ENCODE peak calls at places on chromosomes 16 and 17, in nine cellular contexts. V is WERI-Rb-1, M is HEK293T, I is myocyte, A is NCI-H187, Q is KBM-7, O is NCI-H1417, U is Daoy, J is colonic mucosa. X is an unnamed sample.

GRCh38 chr16:83994703-83995102 is 26.7 kb downstream of the NECAB2 start:
- DNase-seq in U (no peak), V (no peak), I (no peak), J (no peak), Q (no peak), A (no peak), O (no peak), M (no peak), X (no peak)

GRCh38 chr17:77948690-77949114 is 9.8 kb upstream of the TNRC6C start:
- DNase-seq in U (peak), I (peak), J (no peak), M (peak), O (no peak), V (peak), Q (no peak), A (no peak), X (no peak)

GRCh38 chr17:40791808-40792436 is 7.8 kb downstream of the KRT28 start:
- DNase-seq in Q (peak), I (peak), J (no peak), M (peak), U (peak), A (no peak), O (no peak), V (no peak), X (peak)

GRCh38 chr16:11471548-11471947 is 115.2 kb downstream of the LITAF start:
- DNase-seq in U (no peak), J (no peak), A (no peak), I (no peak), O (no peak), V (no peak), M (no peak), Q (no peak), X (no peak)

GRCh38 chr17:76841776-76842405 is 26.3 kb upstream of the MGAT5B start:
- DNase-seq in O (no peak), Q (no peak), U (no peak), J (no peak), A (no peak), M (no peak), V (peak), I (no peak), X (no peak)

GRCh38 chr17:65356524-65356923 is 204.9 kb downstream of the AXIN2 start:
- DNase-seq in A (no peak), I (no peak), M (no peak), J (no peak), Q (no peak), U (no peak), O (no peak), V (no peak), X (no peak)

GRCh38 chr17:49431743-49432142 is 17.1 kb upstream of the PHB1 start:
- DNase-seq in U (no peak), M (no peak), A (no peak), Q (no peak), V (no peak), I (no peak), J (no peak), O (no peak), X (no peak)

GRCh38 chr17:6108382-6108781 is 38.2 kb downstream of the WSCD1 start:
- DNase-seq in A (no peak), J (peak), O (no peak), M (no peak), I (no peak), Q (no peak), V (no peak), U (no peak), X (no peak)

GRCh38 chr16:19223235-19223847 is 55.3 kb downstream of the SYT17 start:
- DNase-seq in O (peak), U (peak), V (peak), J (peak), A (no peak), Q (peak), I (peak), M (peak), X (peak)

GRCh38 chr17:60473788-60474187 is 51.5 kb downstream of the CHCT1 start:
- DNase-seq in Q (no peak), V (no peak), J (no peak), U (no peak), I (peak), A (no peak), O (no peak), M (no peak), X (no peak)

GRCh38 chr17:48012151-48012520 is 25.5 kb downstream of the COPZ2 start:
- DNase-seq in U (peak), A (peak), Q (peak), M (peak), O (peak), I (no peak), V (peak), J (no peak), X (peak)

GRCh38 chr17:50447870-50448573 is 20.7 kb downstream of the CHAD start:
- DNase-seq in O (peak), Q (no peak), A (peak), U (no peak), M (no peak), V (no peak), I (no peak), J (peak), X (no peak)

GRCh38 chr17:41629826-41630670 is 5.7 kb upstream of the KRT17 start:
- DNase-seq in A (no peak), M (no peak), Q (no peak), U (no peak), I (no peak), V (no peak), O (no peak), J (no peak), X (no peak)

GRCh38 chr16:80971814-80972213 is 34.9 kb downstream of the CMC2 start:
- DNase-seq in Q (no peak), O (no peak), J (no peak), I (peak), U (no peak), M (no peak), V (peak), A (no peak), X (no peak)

GRCh38 chr17:76726231-76726765 is at the start of gene JMJD6:
- DNase-seq in Q (peak), I (peak), J (peak), M (peak), O (peak), V (peak), U (peak), A (peak), X (peak)

GRCh38 chr17:3271072-3271848 is 26.9 kb downstream of the OR3A1 start:
- DNase-seq in O (no peak), M (no peak), A (no peak), J (no peak), Q (no peak), U (no peak), V (no peak), I (no peak), X (peak)

GRCh38 chr16:50455288-50455845 is 86.6 kb upstream of the BRD7 start:
- DNase-seq in O (no peak), U (no peak), J (no peak), A (no peak), M (no peak), I (no peak), Q (no peak), V (no peak), X (no peak)

GRCh38 chr16:59047114-59047513 is 313.0 kb upstream of the GOT2 start:
- DNase-seq in A (no peak), I (no peak), Q (no peak), J (no peak), M (no peak), O (no peak), V (no peak), U (no peak), X (peak)

GRCh38 chr17:73096866-73097265 is 4.4 kb upstream of the SLC39A11 start:
- DNase-seq in J (no peak), M (no peak), U (peak), O (no peak), V (no peak), I (peak), Q (no peak), A (no peak), X (peak)

GRCh38 chr16:84897911-84898377 is 78.2 kb downstream of the CRISPLD2 start:
- DNase-seq in A (no peak), V (peak), M (no peak), Q (peak), J (no peak), O (no peak), I (no peak), U (no peak), X (peak)

GRCh38 chr17:81651692-81652091 is 4.7 kb downstream of the PDE6G start:
- DNase-seq in V (no peak), O (no peak), U (peak), I (peak), M (no peak), A (no peak), Q (no peak), J (no peak), X (no peak)

GRCh38 chr16:69711115-69711740 is 15.1 kb downstream of the NQO1 start:
- DNase-seq in O (no peak), A (no peak), I (no peak), M (no peak), Q (no peak), V (no peak), J (peak), U (peak), X (no peak)

GRCh38 chr17:21157586-21158370 is 31.0 kb downstream of the DHRS7B start:
- DNase-seq in I (no peak), V (no peak), O (no peak), M (no peak), U (no peak), A (no peak), Q (no peak), J (no peak), X (no peak)

GRCh38 chr17:76701471-76701967 is 9.2 kb downstream of the MXRA7 start:
- DNase-seq in J (no peak), I (no peak), V (no peak), M (no peak), Q (no peak), O (no peak), A (no peak), U (no peak), X (no peak)

GRCh38 chr17:73760186-73760758 is 116.0 kb upstream of the SDK2 start:
- DNase-seq in M (no peak), U (no peak), A (peak), J (no peak), O (peak), Q (no peak), V (peak), I (no peak), X (peak)

GRCh38 chr17:75065562-75066151 is 18.6 kb downstream of the KCTD2 start:
- DNase-seq in M (no peak), Q (no peak), I (no peak), A (no peak), U (no peak), O (no peak), V (no peak), J (no peak), X (no peak)

GRCh38 chr16:31367875-31368274 is 12.9 kb downstream of the ITGAX start:
- DNase-seq in M (no peak), Q (peak), A (no peak), J (no peak), V (no peak), O (no peak), U (no peak), I (no peak), X (peak)

GRCh38 chr16:86806838-86807351 is 228.5 kb downstream of the FOXL1 start:
- DNase-seq in A (no peak), M (peak), O (no peak), U (no peak), I (no peak), V (no peak), Q (no peak), J (no peak), X (no peak)

GRCh38 chr17:57861000-57861736 is 11.3 kb upstream of the MRPS23 start:
- DNase-seq in V (peak), I (no peak), Q (peak), O (peak), M (no peak), U (peak), A (no peak), J (peak), X (peak)

GRCh38 chr17:43755389-43755875 is 3.2 kb downstream of the SOST start:
- DNase-seq in A (no peak), M (no peak), O (no peak), J (no peak), U (no peak), Q (no peak), V (no peak), I (no peak), X (no peak)

GRCh38 chr17:44095647-44096496 is 25.3 kb downstream of the G6PC3 start:
- DNase-seq in O (peak), A (peak), I (peak), M (peak), J (peak), V (peak), U (peak), Q (peak), X (peak)

GRCh38 chr16:54628796-54629625 is 301.7 kb upstream of the IRX5 start:
- DNase-seq in V (no peak), A (no peak), O (no peak), U (no peak), M (no peak), J (no peak), I (no peak), Q (no peak), X (no peak)

GRCh38 chr17:45265823-45266222 is 3.9 kb upstream of the SPATA32 start:
- DNase-seq in O (no peak), J (peak), A (no peak), M (no peak), U (peak), V (no peak), Q (no peak), I (peak), X (no peak)

GRCh38 chr17:35235289-35235688 is 7.6 kb upstream of the SLFN5 start:
- DNase-seq in A (no peak), J (no peak), U (no peak), O (no peak), Q (no peak), I (no peak), V (no peak), M (no peak), X (no peak)

X was measured in NB4.